ENCODE peak calls at places on chromosomes 16 and 17, in five cellular contexts. One of them, this sample, is unnamed.

GRCh38 chr16:10940501-10941079 is 1.7 kb downstream of the DEXI start:
- DNase-seq in cardiac muscle cell: no peak
- DNase-seq in M059J: peak; percentile 29
- DNase-seq in caudate nucleus: no peak
- DNase-seq in activated T-helper 9 cell treated with anti-CD3 and anti-CD28 coated beads, Interleukin-2, amount 50 U/mL, for 16 hours: no peak
- DNase-seq in this sample: no peak

GRCh38 chr17:7356779-7357178 is 1.8 kb downstream of the TMEM95 start:
- DNase-seq in cardiac muscle cell: no peak
- DNase-seq in M059J: no peak
- DNase-seq in caudate nucleus: peak; percentile 82
- DNase-seq in activated T-helper 9 cell treated with anti-CD3 and anti-CD28 coated beads, Interleukin-2, amount 50 U/mL, for 16 hours: no peak
- DNase-seq in this sample: no peak

GRCh38 chr17:4407851-4408250 is 25.9 kb upstream of the SPNS3 start:
- DNase-seq in cardiac muscle cell: no peak
- DNase-seq in M059J: peak; percentile 68
- DNase-seq in caudate nucleus: no peak
- DNase-seq in activated T-helper 9 cell treated with anti-CD3 and anti-CD28 coated beads, Interleukin-2, amount 50 U/mL, for 16 hours: no peak
- DNase-seq in this sample: no peak

GRCh38 chr17:28494445-28495188 is 11.5 kb upstream of the FOXN1 start:
- DNase-seq in cardiac muscle cell: peak; percentile 73
- DNase-seq in M059J: peak; percentile 60
- DNase-seq in caudate nucleus: peak; percentile 79
- DNase-seq in activated T-helper 9 cell treated with anti-CD3 and anti-CD28 coated beads, Interleukin-2, amount 50 U/mL, for 16 hours: peak; percentile 66
- DNase-seq in this sample: no peak

GRCh38 chr16:46787909-46788308 is 39.8 kb upstream of the MYLK3 start:
- DNase-seq in cardiac muscle cell: no peak
- DNase-seq in M059J: no peak
- DNase-seq in caudate nucleus: no peak
- DNase-seq in activated T-helper 9 cell treated with anti-CD3 and anti-CD28 coated beads, Interleukin-2, amount 50 U/mL, for 16 hours: no peak
- DNase-seq in this sample: no peak

GRCh38 chr17:15157051-15157450 is 108.1 kb downstream of the PMP22 start:
- DNase-seq in cardiac muscle cell: no peak
- DNase-seq in M059J: peak; percentile 13
- DNase-seq in caudate nucleus: no peak
- DNase-seq in activated T-helper 9 cell treated with anti-CD3 and anti-CD28 coated beads, Interleukin-2, amount 50 U/mL, for 16 hours: no peak
- DNase-seq in this sample: peak; percentile 23

GRCh38 chr16:3934491-3935185 is 54.1 kb upstream of the CREBBP start:
- DNase-seq in cardiac muscle cell: no peak
- DNase-seq in M059J: no peak
- DNase-seq in caudate nucleus: no peak
- DNase-seq in activated T-helper 9 cell treated with anti-CD3 and anti-CD28 coated beads, Interleukin-2, amount 50 U/mL, for 16 hours: no peak
- DNase-seq in this sample: no peak

GRCh38 chr17:73301359-73301758 is 10.4 kb downstream of the CDC42EP4 start:
- DNase-seq in cardiac muscle cell: no peak
- DNase-seq in M059J: no peak
- DNase-seq in caudate nucleus: no peak
- DNase-seq in activated T-helper 9 cell treated with anti-CD3 and anti-CD28 coated beads, Interleukin-2, amount 50 U/mL, for 16 hours: no peak
- DNase-seq in this sample: no peak

GRCh38 chr17:73643012-73643845 is 1.0 kb downstream of the SDK2 start:
- DNase-seq in cardiac muscle cell: peak; percentile 69
- DNase-seq in M059J: no peak
- DNase-seq in caudate nucleus: no peak
- DNase-seq in activated T-helper 9 cell treated with anti-CD3 and anti-CD28 coated beads, Interleukin-2, amount 50 U/mL, for 16 hours: no peak
- DNase-seq in this sample: no peak

GRCh38 chr16:58031016-58031800 is 5.7 kb downstream of the MMP15 start:
- DNase-seq in cardiac muscle cell: no peak
- DNase-seq in M059J: no peak
- DNase-seq in caudate nucleus: no peak
- DNase-seq in activated T-helper 9 cell treated with anti-CD3 and anti-CD28 coated beads, Interleukin-2, amount 50 U/mL, for 16 hours: no peak
- DNase-seq in this sample: no peak

GRCh38 chr16:15599303-15600070 is 43.5 kb downstream of the MARF1 start:
- DNase-seq in cardiac muscle cell: no peak
- DNase-seq in M059J: peak; percentile 34
- DNase-seq in caudate nucleus: no peak
- DNase-seq in activated T-helper 9 cell treated with anti-CD3 and anti-CD28 coated beads, Interleukin-2, amount 50 U/mL, for 16 hours: no peak
- DNase-seq in this sample: no peak

GRCh38 chr17:73646409-73647305 is 2.4 kb upstream of the SDK2 start:
- DNase-seq in cardiac muscle cell: peak; percentile 63
- DNase-seq in M059J: no peak
- DNase-seq in caudate nucleus: no peak
- DNase-seq in activated T-helper 9 cell treated with anti-CD3 and anti-CD28 coated beads, Interleukin-2, amount 50 U/mL, for 16 hours: no peak
- DNase-seq in this sample: no peak

GRCh38 chr16:2535644-2536021 is 2.2 kb upstream of the PDPK1 start:
- DNase-seq in cardiac muscle cell: no peak
- DNase-seq in M059J: peak; percentile 38
- DNase-seq in caudate nucleus: no peak
- DNase-seq in activated T-helper 9 cell treated with anti-CD3 and anti-CD28 coated beads, Interleukin-2, amount 50 U/mL, for 16 hours: no peak
- DNase-seq in this sample: no peak

GRCh38 chr17:27631897-27632725 is 1.1 kb downstream of the LGALS9 start:
- DNase-seq in cardiac muscle cell: no peak
- DNase-seq in M059J: no peak
- DNase-seq in caudate nucleus: no peak
- DNase-seq in activated T-helper 9 cell treated with anti-CD3 and anti-CD28 coated beads, Interleukin-2, amount 50 U/mL, for 16 hours: no peak
- DNase-seq in this sample: no peak

GRCh38 chr16:87327798-87328495 is 10.8 kb upstream of the C16orf95 start:
- DNase-seq in cardiac muscle cell: no peak
- DNase-seq in M059J: no peak
- DNase-seq in caudate nucleus: no peak
- DNase-seq in activated T-helper 9 cell treated with anti-CD3 and anti-CD28 coated beads, Interleukin-2, amount 50 U/mL, for 16 hours: no peak
- DNase-seq in this sample: no peak

GRCh38 chr16:87463722-87464690 is 28.8 kb downstream of the ZCCHC14 start:
- DNase-seq in cardiac muscle cell: no peak
- DNase-seq in M059J: peak; percentile 84
- DNase-seq in caudate nucleus: no peak
- DNase-seq in activated T-helper 9 cell treated with anti-CD3 and anti-CD28 coated beads, Interleukin-2, amount 50 U/mL, for 16 hours: peak; percentile 23
- DNase-seq in this sample: no peak